ENCODE peak calls at places on chromosomes 12 and 14, in five cellular contexts. L, O, B, R and V are unnamed samples.

GRCh38 chr12:613996-614726 is 49.1 kb downstream of the NINJ2 start:
- DNase-seq in L (peak), O (peak), B (no peak), R (no peak), V (peak)

GRCh38 chr12:92735131-92735721 is 32.4 kb downstream of the PLEKHG7 start:
- DNase-seq in L (no peak), O (no peak), B (no peak), R (peak), V (peak)

GRCh38 chr12:124862768-124863408 is 776 bp downstream of the SCARB1 start:
- DNase-seq in L (peak), O (no peak), B (no peak), R (no peak), V (peak)

GRCh38 chr12:59087077-59087673 is 166.9 kb upstream of the LRIG3 start:
- DNase-seq in L (no peak), O (peak), B (peak), R (no peak), V (peak)

GRCh38 chr14:51521764-51522163 is 129.9 kb upstream of the FRMD6 start:
- DNase-seq in L (no peak), O (no peak), B (no peak), R (peak), V (no peak)

GRCh38 chr14:101333335-101334280 is 227.7 kb upstream of the DIO3 start:
- DNase-seq in L (no peak), O (no peak), B (no peak), R (no peak), V (no peak)

GRCh38 chr12:101047652-101048051 is 162.4 kb downstream of the SLC5A8 start:
- DNase-seq in L (no peak), O (no peak), B (no peak), R (no peak), V (no peak)

GRCh38 chr12:53938276-53939140 is at the start of gene HOXC13:
- DNase-seq in L (peak), O (peak), B (peak), R (no peak), V (peak)

GRCh38 chr12:12585115-12585862 is 22.6 kb upstream of the DUSP16 start:
- DNase-seq in L (peak), O (no peak), B (no peak), R (no peak), V (no peak)

GRCh38 chr14:82546401-82546800 is 1012.7 kb upstream of the SEL1L start:
- DNase-seq in L (no peak), O (no peak), B (no peak), R (no peak), V (no peak)

GRCh38 chr12:107325075-107325474 is 231.7 kb upstream of the CRY1 start:
- DNase-seq in L (no peak), O (no peak), B (no peak), R (no peak), V (no peak)

GRCh38 chr14:95064256-95064655 is 93.1 kb downstream of the DICER1 start:
- DNase-seq in L (peak), O (no peak), B (no peak), R (no peak), V (no peak)

GRCh38 chr14:64266206-64266605 is 28.0 kb downstream of the ESR2 start:
- DNase-seq in L (no peak), O (peak), B (no peak), R (peak), V (peak)

GRCh38 chr12:82694970-82695369 is 8.3 kb downstream of the TMTC2 start:
- DNase-seq in L (no peak), O (no peak), B (no peak), R (no peak), V (no peak)

GRCh38 chr14:57182760-57183503 is 85.8 kb downstream of the EXOC5 start:
- DNase-seq in L (peak), O (peak), B (peak), R (no peak), V (no peak)

GRCh38 chr14:100776681-100777365 is 49.1 kb upstream of the MEG3 start:
- DNase-seq in L (no peak), O (no peak), B (no peak), R (no peak), V (no peak)

GRCh38 chr14:103522649-103523582 is at the start of gene CKB:
- DNase-seq in L (peak), O (peak), B (no peak), R (no peak), V (peak)

GRCh38 chr14:58617619-58618018 is 20.1 kb upstream of the DACT1 start:
- DNase-seq in L (no peak), O (no peak), B (no peak), R (no peak), V (no peak)

GRCh38 chr12:57772429-57773322 is at the start of gene EEF1AKMT3:
- DNase-seq in L (no peak), O (peak), B (no peak), R (no peak), V (peak)